ENCODE peak calls at places on chromosomes 16 and 17, in ten cellular contexts. One of them, this sample, is unnamed.

GRCh38 chr16:1137604-1138003 is 15.3 kb upstream of the CACNA1H start:
- DNase-seq in natural killer cell: no peak
- DNase-seq in B cell: no peak
- DNase-seq in RWPE1: no peak
- DNase-seq in A549: no peak
- DNase-seq in fibroblast of mammary gland: peak
- DNase-seq in osteocyte: no peak
- DNase-seq in PC-3: no peak
- DNase-seq in psoas muscle: peak
- DNase-seq in CD4-positive, alpha-beta T cell: no peak
- DNase-seq in this sample: no peak

GRCh38 chr17:44314869-44315661 is 6.7 kb downstream of the RUNDC3A start:
- DNase-seq in psoas muscle: no peak
- DNase-seq in natural killer cell: no peak
- DNase-seq in PC-3: peak
- DNase-seq in A549: peak
- DNase-seq in CD4-positive, alpha-beta T cell: no peak
- DNase-seq in RWPE1: peak
- DNase-seq in osteocyte: no peak
- DNase-seq in B cell: no peak
- DNase-seq in fibroblast of mammary gland: no peak
- DNase-seq in this sample: peak

GRCh38 chr17:57396515-57396921 is 140.2 kb downstream of the MSI2 start:
- DNase-seq in fibroblast of mammary gland: no peak
- DNase-seq in B cell: no peak
- DNase-seq in A549: no peak
- DNase-seq in psoas muscle: no peak
- DNase-seq in osteocyte: no peak
- DNase-seq in natural killer cell: no peak
- DNase-seq in CD4-positive, alpha-beta T cell: no peak
- DNase-seq in PC-3: no peak
- DNase-seq in RWPE1: no peak
- DNase-seq in this sample: no peak

GRCh38 chr16:1976216-1976520 is 4.3 kb downstream of the TBL3 start:
- DNase-seq in PC-3: no peak
- DNase-seq in fibroblast of mammary gland: no peak
- DNase-seq in psoas muscle: no peak
- DNase-seq in CD4-positive, alpha-beta T cell: no peak
- DNase-seq in A549: no peak
- DNase-seq in RWPE1: no peak
- DNase-seq in natural killer cell: no peak
- DNase-seq in B cell: no peak
- DNase-seq in osteocyte: no peak
- DNase-seq in this sample: no peak

GRCh38 chr17:49964539-49965521 is 4.2 kb upstream of the DLX4 start:
- DNase-seq in CD4-positive, alpha-beta T cell: no peak
- DNase-seq in psoas muscle: no peak
- DNase-seq in A549: no peak
- DNase-seq in fibroblast of mammary gland: no peak
- DNase-seq in B cell: no peak
- DNase-seq in PC-3: no peak
- DNase-seq in natural killer cell: no peak
- DNase-seq in osteocyte: no peak
- DNase-seq in RWPE1: no peak
- DNase-seq in this sample: peak

GRCh38 chr16:26983426-26983825 is 83.3 kb upstream of the C16orf82 start:
- DNase-seq in PC-3: no peak
- DNase-seq in CD4-positive, alpha-beta T cell: no peak
- DNase-seq in fibroblast of mammary gland: peak
- DNase-seq in natural killer cell: no peak
- DNase-seq in RWPE1: no peak
- DNase-seq in B cell: no peak
- DNase-seq in psoas muscle: no peak
- DNase-seq in A549: no peak
- DNase-seq in osteocyte: no peak
- DNase-seq in this sample: no peak

GRCh38 chr17:69961488-69962145 is 113.4 kb upstream of the KCNJ16 start:
- DNase-seq in osteocyte: no peak
- DNase-seq in B cell: no peak
- DNase-seq in natural killer cell: no peak
- DNase-seq in PC-3: peak
- DNase-seq in RWPE1: no peak
- DNase-seq in fibroblast of mammary gland: no peak
- DNase-seq in A549: no peak
- DNase-seq in psoas muscle: no peak
- DNase-seq in CD4-positive, alpha-beta T cell: no peak
- DNase-seq in this sample: peak

GRCh38 chr16:27313422-27314160 is at the start of gene IL4R:
- DNase-seq in osteocyte: no peak
- DNase-seq in CD4-positive, alpha-beta T cell: peak
- DNase-seq in RWPE1: peak
- DNase-seq in psoas muscle: peak
- DNase-seq in A549: peak
- DNase-seq in PC-3: peak
- DNase-seq in B cell: peak
- DNase-seq in fibroblast of mammary gland: peak
- DNase-seq in natural killer cell: peak
- DNase-seq in this sample: peak

GRCh38 chr16:28609631-28610594 is at the start of gene SULT1A1:
- DNase-seq in RWPE1: no peak
- DNase-seq in psoas muscle: peak
- DNase-seq in natural killer cell: no peak
- DNase-seq in B cell: no peak
- DNase-seq in osteocyte: no peak
- DNase-seq in fibroblast of mammary gland: no peak
- DNase-seq in A549: no peak
- DNase-seq in PC-3: no peak
- DNase-seq in CD4-positive, alpha-beta T cell: no peak
- DNase-seq in this sample: peak

GRCh38 chr17:45307290-45308015 is 9.4 kb downstream of the MAP3K14 start:
- DNase-seq in B cell: peak
- DNase-seq in osteocyte: no peak
- DNase-seq in CD4-positive, alpha-beta T cell: no peak
- DNase-seq in PC-3: peak
- DNase-seq in fibroblast of mammary gland: peak
- DNase-seq in RWPE1: peak
- DNase-seq in natural killer cell: no peak
- DNase-seq in A549: peak
- DNase-seq in psoas muscle: no peak
- DNase-seq in this sample: no peak

GRCh38 chr16:59905628-59906027 is 1171.5 kb upstream of the GOT2 start:
- DNase-seq in CD4-positive, alpha-beta T cell: no peak
- DNase-seq in PC-3: peak
- DNase-seq in RWPE1: peak
- DNase-seq in natural killer cell: no peak
- DNase-seq in B cell: no peak
- DNase-seq in A549: peak
- DNase-seq in fibroblast of mammary gland: peak
- DNase-seq in osteocyte: no peak
- DNase-seq in psoas muscle: no peak
- DNase-seq in this sample: no peak

GRCh38 chr17:40582328-40582901 is 17.1 kb upstream of the CCR7 start:
- DNase-seq in osteocyte: no peak
- DNase-seq in A549: no peak
- DNase-seq in natural killer cell: no peak
- DNase-seq in PC-3: no peak
- DNase-seq in fibroblast of mammary gland: no peak
- DNase-seq in psoas muscle: peak
- DNase-seq in CD4-positive, alpha-beta T cell: peak
- DNase-seq in B cell: peak
- DNase-seq in RWPE1: peak
- DNase-seq in this sample: peak

GRCh38 chr16:4111748-4112696 is 4.2 kb downstream of the ADCY9 start:
- DNase-seq in PC-3: peak
- DNase-seq in RWPE1: no peak
- DNase-seq in fibroblast of mammary gland: peak
- DNase-seq in A549: no peak
- DNase-seq in natural killer cell: no peak
- DNase-seq in CD4-positive, alpha-beta T cell: no peak
- DNase-seq in B cell: no peak
- DNase-seq in psoas muscle: no peak
- DNase-seq in osteocyte: no peak
- DNase-seq in this sample: no peak

GRCh38 chr17:57929392-57929791 is 25.8 kb downstream of the CUEDC1 start:
- DNase-seq in A549: no peak
- DNase-seq in CD4-positive, alpha-beta T cell: no peak
- DNase-seq in B cell: no peak
- DNase-seq in fibroblast of mammary gland: no peak
- DNase-seq in RWPE1: no peak
- DNase-seq in psoas muscle: no peak
- DNase-seq in natural killer cell: no peak
- DNase-seq in osteocyte: no peak
- DNase-seq in PC-3: no peak
- DNase-seq in this sample: no peak

GRCh38 chr16:87662254-87663204 is 60.2 kb downstream of the JPH3 start:
- DNase-seq in PC-3: no peak
- DNase-seq in fibroblast of mammary gland: no peak
- DNase-seq in RWPE1: no peak
- DNase-seq in B cell: no peak
- DNase-seq in osteocyte: no peak
- DNase-seq in natural killer cell: no peak
- DNase-seq in A549: no peak
- DNase-seq in CD4-positive, alpha-beta T cell: no peak
- DNase-seq in psoas muscle: no peak
- DNase-seq in this sample: no peak
- TF ChIP-seq CTCF in PC-3: no peak
- TF ChIP-seq CTCF in fibroblast of mammary gland: no peak
- TF ChIP-seq CTCF in RWPE1: no peak
- TF ChIP-seq CTCF in B cell: no peak
- TF ChIP-seq CTCF in osteocyte: no peak
- TF ChIP-seq CTCF in natural killer cell: no peak
- TF ChIP-seq CTCF in A549: no peak
- TF ChIP-seq CTCF in CD4-positive, alpha-beta T cell: no peak
- TF ChIP-seq CTCF in psoas muscle: no peak
- TF ChIP-seq CTCF in this sample: peak

GRCh38 chr16:85240982-85241924 is 129.0 kb upstream of the CIBAR2 start:
- DNase-seq in B cell: no peak
- DNase-seq in fibroblast of mammary gland: no peak
- DNase-seq in psoas muscle: no peak
- DNase-seq in A549: no peak
- DNase-seq in PC-3: no peak
- DNase-seq in osteocyte: no peak
- DNase-seq in natural killer cell: no peak
- DNase-seq in CD4-positive, alpha-beta T cell: no peak
- DNase-seq in RWPE1: no peak
- DNase-seq in this sample: peak
- TF ChIP-seq CTCF in B cell: no peak
- TF ChIP-seq CTCF in fibroblast of mammary gland: no peak
- TF ChIP-seq CTCF in psoas muscle: no peak
- TF ChIP-seq CTCF in A549: no peak
- TF ChIP-seq CTCF in PC-3: no peak
- TF ChIP-seq CTCF in osteocyte: no peak
- TF ChIP-seq CTCF in natural killer cell: no peak
- TF ChIP-seq CTCF in CD4-positive, alpha-beta T cell: no peak
- TF ChIP-seq CTCF in RWPE1: no peak
- TF ChIP-seq CTCF in this sample: no peak

DNA sequence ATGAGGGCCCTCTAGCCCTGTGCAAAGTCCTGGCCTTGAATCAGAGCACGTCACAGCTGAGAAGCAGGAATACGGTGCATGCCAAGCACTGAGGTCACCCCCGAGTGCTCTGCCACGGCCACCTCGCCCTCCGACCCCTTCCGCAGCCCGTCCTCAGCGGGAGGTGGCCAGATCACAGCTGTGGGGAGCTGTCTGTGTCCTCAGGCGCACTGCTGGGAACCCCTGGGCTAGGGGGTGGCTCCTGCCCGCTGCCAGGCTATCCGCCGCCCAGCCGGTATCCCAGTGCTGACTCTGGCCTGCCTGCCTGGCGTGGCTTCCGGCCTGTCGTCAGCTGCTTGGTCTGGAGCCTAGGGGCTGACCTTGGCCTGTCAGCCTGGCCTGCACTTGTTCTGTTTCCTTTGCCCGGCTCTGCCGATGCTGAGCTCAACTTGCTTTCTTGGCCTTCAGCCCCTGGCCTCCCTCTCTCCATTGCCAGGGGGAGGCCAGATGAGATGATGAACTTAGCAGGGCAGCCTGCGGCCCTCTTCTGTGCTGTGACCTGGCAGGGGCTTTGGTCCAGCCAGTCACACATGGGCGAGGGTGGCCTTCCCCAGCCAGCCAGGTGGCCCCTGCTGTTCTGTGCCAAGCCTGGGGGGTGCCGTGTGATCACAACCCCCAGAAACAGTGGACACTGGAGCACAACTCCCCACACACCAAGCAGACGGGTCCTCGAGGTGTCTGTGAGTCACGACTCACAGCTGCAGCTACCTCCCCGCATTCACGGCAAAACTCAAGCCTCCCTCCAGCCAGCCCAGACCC is 77.4 kb downstream of the ZDHHC7 start:
- DNase-seq in RWPE1: no peak
- DNase-seq in natural killer cell: no peak
- DNase-seq in B cell: no peak
- DNase-seq in PC-3: no peak
- DNase-seq in A549: no peak
- DNase-seq in fibroblast of mammary gland: no peak
- DNase-seq in psoas muscle: peak
- DNase-seq in CD4-positive, alpha-beta T cell: no peak
- DNase-seq in osteocyte: no peak
- DNase-seq in this sample: no peak
- TF ChIP-seq CTCF in RWPE1: no peak
- TF ChIP-seq CTCF in natural killer cell: no peak
- TF ChIP-seq CTCF in B cell: no peak
- TF ChIP-seq CTCF in PC-3: no peak
- TF ChIP-seq CTCF in A549: no peak
- TF ChIP-seq CTCF in fibroblast of mammary gland: no peak
- TF ChIP-seq CTCF in psoas muscle: no peak
- TF ChIP-seq CTCF in CD4-positive, alpha-beta T cell: no peak
- TF ChIP-seq CTCF in osteocyte: no peak
- TF ChIP-seq CTCF in this sample: no peak

GRCh38 chr17:76887809-76888208 is 19.6 kb downstream of the MGAT5B start:
- DNase-seq in fibroblast of mammary gland: no peak
- DNase-seq in CD4-positive, alpha-beta T cell: no peak
- DNase-seq in PC-3: peak
- DNase-seq in psoas muscle: no peak
- DNase-seq in B cell: no peak
- DNase-seq in natural killer cell: no peak
- DNase-seq in RWPE1: no peak
- DNase-seq in osteocyte: no peak
- DNase-seq in A549: no peak
- DNase-seq in this sample: peak

GRCh38 chr17:76884995-76885896 is 17.0 kb downstream of the MGAT5B start:
- DNase-seq in A549: no peak
- DNase-seq in natural killer cell: no peak
- DNase-seq in RWPE1: no peak
- DNase-seq in fibroblast of mammary gland: no peak
- DNase-seq in PC-3: no peak
- DNase-seq in CD4-positive, alpha-beta T cell: no peak
- DNase-seq in psoas muscle: no peak
- DNase-seq in B cell: no peak
- DNase-seq in osteocyte: no peak
- DNase-seq in this sample: peak

GRCh38 chr17:76886395-76886794 is 18.2 kb downstream of the MGAT5B start:
- DNase-seq in CD4-positive, alpha-beta T cell: no peak
- DNase-seq in B cell: no peak
- DNase-seq in osteocyte: no peak
- DNase-seq in psoas muscle: no peak
- DNase-seq in PC-3: no peak
- DNase-seq in natural killer cell: no peak
- DNase-seq in A549: no peak
- DNase-seq in RWPE1: no peak
- DNase-seq in fibroblast of mammary gland: no peak
- DNase-seq in this sample: no peak

GRCh38 chr17:76889323-76889722 is 21.1 kb downstream of the MGAT5B start:
- DNase-seq in CD4-positive, alpha-beta T cell: no peak
- DNase-seq in psoas muscle: no peak
- DNase-seq in A549: no peak
- DNase-seq in fibroblast of mammary gland: no peak
- DNase-seq in PC-3: no peak
- DNase-seq in B cell: no peak
- DNase-seq in osteocyte: no peak
- DNase-seq in natural killer cell: no peak
- DNase-seq in RWPE1: no peak
- DNase-seq in this sample: no peak

GRCh38 chr17:76888661-76889060 is 20.5 kb downstream of the MGAT5B start:
- DNase-seq in osteocyte: no peak
- DNase-seq in A549: no peak
- DNase-seq in PC-3: no peak
- DNase-seq in RWPE1: no peak
- DNase-seq in fibroblast of mammary gland: no peak
- DNase-seq in psoas muscle: no peak
- DNase-seq in CD4-positive, alpha-beta T cell: no peak
- DNase-seq in B cell: no peak
- DNase-seq in natural killer cell: no peak
- DNase-seq in this sample: peak
- TF ChIP-seq CTCF in osteocyte: no peak
- TF ChIP-seq CTCF in A549: no peak
- TF ChIP-seq CTCF in PC-3: no peak
- TF ChIP-seq CTCF in RWPE1: no peak
- TF ChIP-seq CTCF in fibroblast of mammary gland: no peak
- TF ChIP-seq CTCF in psoas muscle: no peak
- TF ChIP-seq CTCF in CD4-positive, alpha-beta T cell: no peak
- TF ChIP-seq CTCF in B cell: no peak
- TF ChIP-seq CTCF in natural killer cell: no peak
- TF ChIP-seq CTCF in this sample: peak